ENCODE peak calls at places on chromosome 13, in ten cellular contexts. One of them, this sample, is unnamed.
A peak's percentile ranks its signal among the peaks of the same experiment; 100 is the strongest.

GRCh38 chr13:97275265-97275664 is 53.1 kb downstream of the MBNL2 start:
- DNase-seq in left ventricle myocardium inferior: no peak
- DNase-seq in fibroblast of lung: peak; percentile 94
- DNase-seq in K562: no peak
- DNase-seq in CD8-positive, alpha-beta T cell: no peak
- DNase-seq in upper lobe of right lung: no peak
- DNase-seq in hepatocyte: peak; percentile 41
- DNase-seq in heart left ventricle: no peak
- DNase-seq in body of pancreas: no peak
- DNase-seq in keratinocyte: no peak
- DNase-seq in this sample: no peak

GRCh38 chr13:87676254-87677042 is 5.3 kb downstream of the SLITRK5 start:
- DNase-seq in hepatocyte: no peak
- DNase-seq in body of pancreas: no peak
- DNase-seq in upper lobe of right lung: no peak
- DNase-seq in CD8-positive, alpha-beta T cell: no peak
- DNase-seq in K562: no peak
- DNase-seq in heart left ventricle: no peak
- DNase-seq in fibroblast of lung: no peak
- DNase-seq in keratinocyte: no peak
- DNase-seq in left ventricle myocardium inferior: no peak
- DNase-seq in this sample: no peak

GRCh38 chr13:80338781-80339577 is 1.9 kb downstream of the SPRY2 start:
- DNase-seq in left ventricle myocardium inferior: peak; percentile 76
- DNase-seq in upper lobe of right lung: peak; percentile 91
- DNase-seq in hepatocyte: peak; percentile 90
- DNase-seq in CD8-positive, alpha-beta T cell: no peak
- DNase-seq in keratinocyte: no peak
- DNase-seq in heart left ventricle: peak; percentile 80
- DNase-seq in K562: peak; percentile 36
- DNase-seq in body of pancreas: peak; percentile 78
- DNase-seq in fibroblast of lung: peak; percentile 81
- DNase-seq in this sample: peak; percentile 78

GRCh38 chr13:36608474-36608873 is 65.3 kb upstream of the SERTM1 start:
- DNase-seq in keratinocyte: no peak
- DNase-seq in upper lobe of right lung: no peak
- DNase-seq in fibroblast of lung: no peak
- DNase-seq in left ventricle myocardium inferior: no peak
- DNase-seq in body of pancreas: no peak
- DNase-seq in K562: no peak
- DNase-seq in hepatocyte: peak; percentile 8
- DNase-seq in CD8-positive, alpha-beta T cell: no peak
- DNase-seq in heart left ventricle: no peak
- DNase-seq in this sample: no peak

GRCh38 chr13:32645854-32646253 is 59.6 kb downstream of the PDS5B start:
- DNase-seq in heart left ventricle: no peak
- DNase-seq in keratinocyte: no peak
- DNase-seq in fibroblast of lung: no peak
- DNase-seq in K562: no peak
- DNase-seq in left ventricle myocardium inferior: no peak
- DNase-seq in upper lobe of right lung: no peak
- DNase-seq in CD8-positive, alpha-beta T cell: peak; percentile 24
- DNase-seq in hepatocyte: no peak
- DNase-seq in body of pancreas: no peak
- DNase-seq in this sample: no peak

GRCh38 chr13:91576590-91576989 is 178.2 kb downstream of the GPC5 start:
- DNase-seq in CD8-positive, alpha-beta T cell: no peak
- DNase-seq in upper lobe of right lung: no peak
- DNase-seq in body of pancreas: no peak
- DNase-seq in heart left ventricle: no peak
- DNase-seq in K562: peak; percentile 60
- DNase-seq in hepatocyte: no peak
- DNase-seq in fibroblast of lung: no peak
- DNase-seq in keratinocyte: no peak
- DNase-seq in left ventricle myocardium inferior: no peak
- DNase-seq in this sample: no peak

GRCh38 chr13:102591988-102592781 is 4.6 kb upstream of the TPP2 start:
- DNase-seq in keratinocyte: no peak
- DNase-seq in left ventricle myocardium inferior: peak; percentile 72
- DNase-seq in CD8-positive, alpha-beta T cell: peak; percentile 82
- DNase-seq in K562: peak; percentile 20
- DNase-seq in heart left ventricle: peak; percentile 80
- DNase-seq in body of pancreas: peak; percentile 79
- DNase-seq in hepatocyte: peak; percentile 83
- DNase-seq in fibroblast of lung: peak; percentile 77
- DNase-seq in upper lobe of right lung: peak; percentile 83
- DNase-seq in this sample: peak; percentile 83

GRCh38 chr13:51923983-51924539 is 62.3 kb downstream of the CCDC70 start:
- DNase-seq in CD8-positive, alpha-beta T cell: no peak
- DNase-seq in K562: peak; percentile 56
- DNase-seq in hepatocyte: no peak
- DNase-seq in left ventricle myocardium inferior: no peak
- DNase-seq in heart left ventricle: no peak
- DNase-seq in fibroblast of lung: no peak
- DNase-seq in body of pancreas: no peak
- DNase-seq in upper lobe of right lung: no peak
- DNase-seq in keratinocyte: no peak
- DNase-seq in this sample: no peak

GRCh38 chr13:91031508-91031907 is 316.0 kb upstream of the MIR17HG start:
- DNase-seq in heart left ventricle: no peak
- DNase-seq in body of pancreas: no peak
- DNase-seq in left ventricle myocardium inferior: no peak
- DNase-seq in keratinocyte: no peak
- DNase-seq in fibroblast of lung: no peak
- DNase-seq in K562: no peak
- DNase-seq in CD8-positive, alpha-beta T cell: no peak
- DNase-seq in upper lobe of right lung: no peak
- DNase-seq in hepatocyte: no peak
- DNase-seq in this sample: no peak

GRCh38 chr13:102651392-102651791 is 43.5 kb downstream of the METTL21C start:
- DNase-seq in upper lobe of right lung: no peak
- DNase-seq in keratinocyte: no peak
- DNase-seq in K562: no peak
- DNase-seq in hepatocyte: peak; percentile 7
- DNase-seq in body of pancreas: no peak
- DNase-seq in heart left ventricle: no peak
- DNase-seq in CD8-positive, alpha-beta T cell: no peak
- DNase-seq in fibroblast of lung: peak; percentile 65
- DNase-seq in left ventricle myocardium inferior: no peak
- DNase-seq in this sample: no peak

GRCh38 chr13:48160879-48161278 is 66.0 kb upstream of the MED4 start:
- DNase-seq in keratinocyte: no peak
- DNase-seq in upper lobe of right lung: no peak
- DNase-seq in CD8-positive, alpha-beta T cell: no peak
- DNase-seq in hepatocyte: no peak
- DNase-seq in K562: no peak
- DNase-seq in left ventricle myocardium inferior: peak; percentile 53
- DNase-seq in fibroblast of lung: no peak
- DNase-seq in heart left ventricle: no peak
- DNase-seq in body of pancreas: no peak
- DNase-seq in this sample: peak; percentile 66

GRCh38 chr13:75263741-75264407 is 218.1 kb downstream of the TBC1D4 start:
- DNase-seq in K562: no peak
- DNase-seq in hepatocyte: no peak
- DNase-seq in heart left ventricle: no peak
- DNase-seq in CD8-positive, alpha-beta T cell: no peak
- DNase-seq in left ventricle myocardium inferior: no peak
- DNase-seq in body of pancreas: no peak
- DNase-seq in keratinocyte: no peak
- DNase-seq in fibroblast of lung: peak; percentile 36
- DNase-seq in upper lobe of right lung: no peak
- DNase-seq in this sample: no peak

GRCh38 chr13:101649490-101650126 is 197.1 kb downstream of the ITGBL1 start:
- DNase-seq in K562: no peak
- DNase-seq in left ventricle myocardium inferior: no peak
- DNase-seq in hepatocyte: peak; percentile 5
- DNase-seq in upper lobe of right lung: no peak
- DNase-seq in keratinocyte: peak; percentile 17
- DNase-seq in CD8-positive, alpha-beta T cell: no peak
- DNase-seq in heart left ventricle: no peak
- DNase-seq in fibroblast of lung: peak; percentile 88
- DNase-seq in body of pancreas: no peak
- DNase-seq in this sample: no peak

GRCh38 chr13:112991611-112992010 is 22.6 kb downstream of the MCF2L start:
- DNase-seq in body of pancreas: no peak
- DNase-seq in fibroblast of lung: no peak
- DNase-seq in upper lobe of right lung: no peak
- DNase-seq in CD8-positive, alpha-beta T cell: no peak
- DNase-seq in left ventricle myocardium inferior: no peak
- DNase-seq in hepatocyte: no peak
- DNase-seq in keratinocyte: no peak
- DNase-seq in K562: no peak
- DNase-seq in heart left ventricle: no peak
- DNase-seq in this sample: no peak

GRCh38 chr13:27427663-27428062 is 3.2 kb downstream of the GTF3A start:
- DNase-seq in keratinocyte: no peak
- DNase-seq in CD8-positive, alpha-beta T cell: no peak
- DNase-seq in body of pancreas: no peak
- DNase-seq in left ventricle myocardium inferior: peak; percentile 32
- DNase-seq in hepatocyte: no peak
- DNase-seq in upper lobe of right lung: no peak
- DNase-seq in heart left ventricle: no peak
- DNase-seq in fibroblast of lung: no peak
- DNase-seq in K562: no peak
- DNase-seq in this sample: no peak
- H3K27ac ChIP-seq in keratinocyte: peak overlapping the region; percentile 89
- H3K27ac ChIP-seq in CD8-positive, alpha-beta T cell: peak overlapping the region; percentile 85
- H3K27ac ChIP-seq in body of pancreas: peak overlapping the region; percentile 13
- H3K27ac ChIP-seq in left ventricle myocardium inferior: peak overlapping the region; percentile 92
- H3K27ac ChIP-seq in hepatocyte: no peak overlapping the region
- H3K27ac ChIP-seq in upper lobe of right lung: peak overlapping the region; percentile 95
- H3K27ac ChIP-seq in heart left ventricle: no peak overlapping the region
- H3K27ac ChIP-seq in fibroblast of lung: no peak overlapping the region
- H3K27ac ChIP-seq in K562: peak overlapping the region; percentile 85
- H3K27ac ChIP-seq in this sample: peak overlapping the region; percentile 100

GRCh38 chr13:110298221-110298565 is 8.8 kb downstream of the COL4A1 start:
- DNase-seq in CD8-positive, alpha-beta T cell: no peak
- DNase-seq in hepatocyte: no peak
- DNase-seq in heart left ventricle: no peak
- DNase-seq in keratinocyte: no peak
- DNase-seq in upper lobe of right lung: no peak
- DNase-seq in body of pancreas: no peak
- DNase-seq in K562: no peak
- DNase-seq in left ventricle myocardium inferior: no peak
- DNase-seq in fibroblast of lung: peak; percentile 36
- DNase-seq in this sample: no peak
- H3K4me1 ChIP-seq in CD8-positive, alpha-beta T cell: no peaks in the 10 kb centered on the region
- H3K4me1 ChIP-seq in hepatocyte: peaks cover 20% of the 10 kb centered on the region
- H3K4me1 ChIP-seq in heart left ventricle: peaks cover 83% of the 10 kb centered on the region
- H3K4me1 ChIP-seq in keratinocyte: peaks cover 10% of the 10 kb centered on the region
- H3K4me1 ChIP-seq in upper lobe of right lung: peaks cover 60% of the 10 kb centered on the region
- H3K4me1 ChIP-seq in body of pancreas: peaks cover 22% of the 10 kb centered on the region
- H3K4me1 ChIP-seq in K562: peaks cover 4% of the 10 kb centered on the region
- H3K4me1 ChIP-seq in left ventricle myocardium inferior: peaks cover 100% of the 10 kb centered on the region
- H3K4me1 ChIP-seq in fibroblast of lung: peaks cover 30% of the 10 kb centered on the region
- H3K4me1 ChIP-seq in this sample: peaks cover 4% of the 10 kb centered on the region

DNA sequence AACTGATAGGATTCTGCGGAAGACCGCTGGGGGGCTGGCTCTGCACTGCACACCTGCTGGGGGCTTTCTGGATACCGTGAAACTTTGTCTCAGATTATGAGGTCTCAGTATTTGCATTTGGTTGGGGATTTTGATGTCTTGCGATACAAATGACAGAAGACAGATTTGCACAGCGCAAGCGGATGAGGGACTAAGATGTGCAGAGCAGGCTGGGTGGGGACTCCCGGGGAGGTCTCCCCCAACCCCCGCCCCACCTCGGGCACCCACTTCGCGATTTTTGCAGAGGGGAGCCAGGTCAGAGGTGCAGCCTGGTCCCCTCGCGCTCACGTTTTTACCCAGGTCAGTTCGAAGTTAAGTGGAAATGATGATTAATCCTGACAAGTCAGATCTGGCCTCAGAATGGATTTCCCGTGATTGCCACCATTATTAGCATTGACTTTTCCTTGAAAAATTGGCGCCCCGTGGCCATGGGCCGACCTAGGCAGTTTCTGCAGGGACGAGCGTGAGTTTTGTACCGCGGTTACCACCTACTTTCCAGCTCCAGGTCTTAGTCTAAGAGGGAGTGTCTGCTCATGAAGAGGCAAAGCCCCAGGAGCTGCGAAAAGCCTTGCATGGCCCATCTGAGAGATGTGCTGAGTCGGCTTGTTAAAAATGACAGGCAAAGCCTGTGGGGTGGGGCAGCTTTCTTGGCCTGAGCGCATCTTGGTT is 1.3 kb upstream of the GJB2 start:
- DNase-seq in K562: no peak
- DNase-seq in keratinocyte: no peak
- DNase-seq in left ventricle myocardium inferior: no peak
- DNase-seq in fibroblast of lung: no peak
- DNase-seq in CD8-positive, alpha-beta T cell: no peak
- DNase-seq in body of pancreas: no peak
- DNase-seq in hepatocyte: no peak
- DNase-seq in heart left ventricle: no peak
- DNase-seq in upper lobe of right lung: no peak
- DNase-seq in this sample: no peak
- H3K27me3 ChIP-seq in K562: peaks cover 15% of the 10 kb centered on the region
- H3K27me3 ChIP-seq in keratinocyte: no peaks in the 10 kb centered on the region
- H3K27me3 ChIP-seq in left ventricle myocardium inferior: peaks cover 66% of the 10 kb centered on the region
- H3K27me3 ChIP-seq in fibroblast of lung: peaks cover 59% of the 10 kb centered on the region
- H3K27me3 ChIP-seq in CD8-positive, alpha-beta T cell: peaks cover 44% of the 10 kb centered on the region
- H3K27me3 ChIP-seq in body of pancreas: peaks cover 20% of the 10 kb centered on the region
- H3K27me3 ChIP-seq in hepatocyte: peaks cover 54% of the 10 kb centered on the region
- H3K27me3 ChIP-seq in heart left ventricle: peaks cover 28% of the 10 kb centered on the region
- H3K27me3 ChIP-seq in upper lobe of right lung: peaks cover 60% of the 10 kb centered on the region
- H3K27me3 ChIP-seq in this sample: peaks cover 2% of the 10 kb centered on the region

GRCh38 chr13:24921881-24922280 is 157.9 kb downstream of the RNF17 start:
- DNase-seq in CD8-positive, alpha-beta T cell: no peak
- DNase-seq in keratinocyte: no peak
- DNase-seq in fibroblast of lung: no peak
- DNase-seq in left ventricle myocardium inferior: no peak
- DNase-seq in K562: no peak
- DNase-seq in body of pancreas: no peak
- DNase-seq in upper lobe of right lung: no peak
- DNase-seq in heart left ventricle: no peak
- DNase-seq in hepatocyte: no peak
- DNase-seq in this sample: no peak

GRCh38 chr13:24925318-24926231 is 161.6 kb downstream of the RNF17 start:
- DNase-seq in body of pancreas: no peak
- DNase-seq in heart left ventricle: no peak
- DNase-seq in hepatocyte: no peak
- DNase-seq in K562: no peak
- DNase-seq in CD8-positive, alpha-beta T cell: no peak
- DNase-seq in upper lobe of right lung: no peak
- DNase-seq in fibroblast of lung: no peak
- DNase-seq in left ventricle myocardium inferior: no peak
- DNase-seq in keratinocyte: no peak
- DNase-seq in this sample: no peak

GRCh38 chr13:24921003-24921402 is 157.0 kb downstream of the RNF17 start:
- DNase-seq in keratinocyte: no peak
- DNase-seq in heart left ventricle: no peak
- DNase-seq in fibroblast of lung: peak; percentile 17
- DNase-seq in upper lobe of right lung: no peak
- DNase-seq in K562: no peak
- DNase-seq in hepatocyte: no peak
- DNase-seq in body of pancreas: no peak
- DNase-seq in CD8-positive, alpha-beta T cell: no peak
- DNase-seq in left ventricle myocardium inferior: no peak
- DNase-seq in this sample: no peak

GRCh38 chr13:24923305-24923640 is 159.3 kb downstream of the RNF17 start:
- DNase-seq in fibroblast of lung: peak; percentile 85
- DNase-seq in keratinocyte: no peak
- DNase-seq in hepatocyte: peak; percentile 40
- DNase-seq in CD8-positive, alpha-beta T cell: no peak
- DNase-seq in left ventricle myocardium inferior: no peak
- DNase-seq in body of pancreas: no peak
- DNase-seq in heart left ventricle: no peak
- DNase-seq in K562: no peak
- DNase-seq in upper lobe of right lung: no peak
- DNase-seq in this sample: no peak

GRCh38 chr13:24922390-24923304 is 158.7 kb downstream of the RNF17 start:
- DNase-seq in left ventricle myocardium inferior: peak; percentile 98
- DNase-seq in heart left ventricle: peak; percentile 99
- DNase-seq in CD8-positive, alpha-beta T cell: peak; percentile 94
- DNase-seq in K562: peak; percentile 80
- DNase-seq in upper lobe of right lung: peak; percentile 99
- DNase-seq in body of pancreas: peak; percentile 97
- DNase-seq in fibroblast of lung: peak; percentile 97
- DNase-seq in hepatocyte: peak; percentile 98
- DNase-seq in keratinocyte: peak; percentile 49
- DNase-seq in this sample: peak; percentile 98
- H3K27ac ChIP-seq in left ventricle myocardium inferior: peak overlapping the region; percentile 98
- H3K27ac ChIP-seq in heart left ventricle: peak overlapping the region; percentile 96
- H3K27ac ChIP-seq in CD8-positive, alpha-beta T cell: peak overlapping the region; percentile 70
- H3K27ac ChIP-seq in K562: peak overlapping the region; percentile 98
- H3K27ac ChIP-seq in upper lobe of right lung: peak overlapping the region; percentile 98
- H3K27ac ChIP-seq in body of pancreas: peak overlapping the region; percentile 52
- H3K27ac ChIP-seq in fibroblast of lung: peak overlapping the region; percentile 99
- H3K27ac ChIP-seq in hepatocyte: peak overlapping the region; percentile 96
- H3K27ac ChIP-seq in keratinocyte: peak overlapping the region; percentile 89
- H3K27ac ChIP-seq in this sample: peak overlapping the region; percentile 97

This sample was measured in psoas muscle.